ENCODE peak calls at places on chromosome 1, in ten cellular contexts. C is AG04450, Z is heart right ventricle, F is left lung, L is heart left ventricle, N is neural progenitor cell, G is GM23338, J is endodermal cell, D is body of pancreas, A is aorta. T is an unnamed sample.

GRCh38 chr1:185495898-185496297 is 178.9 kb upstream of the IVNS1ABP start:
- DNase-seq in F (no peak), L (no peak), A (no peak), J (no peak), Z (no peak), G (no peak), D (no peak), N (no peak), C (no peak), T (no peak)

GRCh38 chr1:21234779-21235178 is 55.5 kb downstream of the ECE1 start:
- DNase-seq in Z (no peak), D (no peak), L (no peak), N (no peak), A (no peak), J (no peak), C (no peak), F (no peak), G (no peak), T (no peak)

GRCh38 chr1:16727190-16728111 is 12.9 kb upstream of the RNU1-4 start:
- DNase-seq in J (peak), N (peak), L (no peak), F (peak), D (peak), G (peak), A (peak), Z (peak), C (no peak), T (peak)

GRCh38 chr1:70509996-70510876 is 99.2 kb downstream of the CTH start:
- DNase-seq in N (peak), C (peak), G (peak), Z (no peak), J (no peak), A (no peak), L (no peak), F (no peak), D (no peak), T (peak)

GRCh38 chr1:165298081-165298820 is 58.3 kb downstream of the LMX1A start:
- DNase-seq in L (no peak), N (peak), G (peak), Z (no peak), D (no peak), J (no peak), F (no peak), A (no peak), C (no peak), T (no peak)

GRCh38 chr1:115492880-115493279 is 148.9 kb upstream of the VANGL1 start:
- DNase-seq in G (no peak), N (no peak), F (no peak), Z (no peak), D (no peak), C (no peak), L (no peak), A (no peak), J (no peak), T (no peak)

GRCh38 chr1:197619008-197619640 is 156.2 kb downstream of the DENND1B start:
- DNase-seq in F (no peak), J (no peak), N (peak), Z (no peak), D (no peak), A (no peak), G (peak), L (no peak), C (no peak), T (peak)

GRCh38 chr1:181061487-181061886 is 27.0 kb upstream of the IER5 start:
- DNase-seq in A (no peak), D (no peak), C (no peak), L (no peak), N (no peak), G (no peak), Z (no peak), F (no peak), J (no peak), T (no peak)

GRCh38 chr1:206794294-206794908 is 22.1 kb upstream of the IL10 start:
- DNase-seq in J (no peak), L (no peak), N (no peak), A (no peak), D (no peak), F (no peak), C (no peak), G (no peak), Z (no peak), T (no peak)

GRCh38 chr1:182622795-182623528 is 18.8 kb upstream of the RGS16 start:
- DNase-seq in Z (no peak), G (no peak), D (no peak), J (no peak), F (no peak), A (no peak), N (no peak), L (peak), C (no peak), T (no peak)

GRCh38 chr1:17553970-17554369 is 14.5 kb downstream of the ARHGEF10L start:
- DNase-seq in C (peak), N (no peak), L (no peak), J (peak), G (no peak), Z (no peak), A (peak), F (no peak), D (no peak), T (no peak)

GRCh38 chr1:173853074-173853473 is 14.7 kb downstream of the GAS5 start:
- DNase-seq in N (peak), C (peak), J (peak), Z (no peak), A (no peak), L (no peak), D (no peak), F (no peak), G (peak), T (peak)

DNA sequence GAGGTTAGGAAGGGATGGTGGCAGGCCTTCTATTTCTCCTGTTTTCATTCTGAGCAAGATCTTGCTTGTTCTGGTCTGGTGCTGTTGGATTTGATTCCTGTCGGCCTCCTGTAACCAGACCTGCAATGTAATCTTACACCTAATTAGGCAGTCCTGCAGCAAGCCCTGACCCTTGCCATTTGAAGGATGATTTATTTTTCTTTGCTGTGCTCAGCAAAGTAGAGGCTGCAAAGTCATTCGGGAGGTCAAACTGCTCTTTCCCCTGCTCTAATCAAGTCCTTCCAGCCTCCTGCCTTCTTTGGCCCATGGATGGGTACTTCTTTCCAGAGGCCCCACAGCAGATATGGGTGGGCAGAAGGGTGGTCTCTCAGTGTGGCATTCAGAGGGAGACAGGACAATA is 417.7 kb upstream of the USP24 start:
- DNase-seq in Z (no peak), C (no peak), N (peak), J (peak), G (peak), F (no peak), A (no peak), D (no peak), L (no peak), T (no peak)
- H3K27ac ChIP-seq in Z (no peak), C (no peak), N (no peak), J (no peak), G (no peak), F (no peak), A (no peak), D (no peak), L (no peak), T (no peak)

DNA sequence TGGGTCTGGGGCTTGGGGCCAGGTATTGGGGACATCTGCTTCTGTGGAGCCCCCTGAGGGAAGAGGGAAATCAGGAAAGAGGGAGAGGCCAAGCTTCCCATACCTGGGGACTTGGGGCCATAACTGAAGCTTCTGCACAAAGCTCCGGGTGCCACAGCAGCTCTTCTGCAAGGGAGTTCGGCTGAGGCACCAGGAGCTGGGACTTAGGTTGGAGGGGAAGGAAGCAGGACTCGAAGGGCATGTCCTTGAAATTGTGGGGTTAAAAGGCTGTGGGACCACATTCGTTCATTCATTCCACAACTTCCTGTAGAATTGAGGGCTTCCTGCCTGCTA is 1.7 kb upstream of the EPS8L3 start:
- DNase-seq in N (no peak), A (no peak), C (no peak), Z (peak), F (peak), L (peak), G (no peak), D (peak), J (no peak), T (no peak)
- H3K27ac ChIP-seq in N (no peak), A (no peak), C (no peak), Z (no peak), F (no peak), L (no peak), G (no peak), D (no peak), J (no peak), T (no peak)

DNA sequence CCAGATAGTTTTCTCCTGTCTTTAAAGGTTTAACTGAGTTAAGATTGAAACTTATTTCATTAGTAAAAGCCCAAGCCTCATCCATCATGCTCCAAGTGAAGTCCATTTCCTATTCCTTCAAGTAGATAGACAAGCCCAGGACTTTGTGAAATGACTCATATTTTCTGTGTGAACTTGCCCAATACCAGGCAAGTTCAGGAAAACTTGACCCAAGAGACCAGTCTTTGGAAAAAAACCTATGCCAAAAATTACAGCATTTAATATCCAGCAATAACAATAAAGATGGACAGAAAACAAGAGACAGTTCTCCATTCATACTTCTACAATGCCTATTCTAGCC is 405 bp upstream of the RAB29 start:
- DNase-seq in F (no peak), A (no peak), G (no peak), J (no peak), C (no peak), D (no peak), N (no peak), L (no peak), Z (no peak), T (no peak)
- H3K27ac ChIP-seq in F (peak), A (peak), G (no peak), J (no peak), C (no peak), D (no peak), N (no peak), L (peak), Z (no peak), T (no peak)

GRCh38 chr1:1290238-1290731 is 10.0 kb downstream of the SCNN1D start:
- DNase-seq in G (peak), A (peak), Z (peak), N (peak), D (peak), F (no peak), J (peak), C (no peak), L (no peak), T (peak)
- H3K27ac ChIP-seq in G (no peak), A (no peak), Z (no peak), N (no peak), D (no peak), F (no peak), J (no peak), C (no peak), L (no peak), T (no peak)

DNA sequence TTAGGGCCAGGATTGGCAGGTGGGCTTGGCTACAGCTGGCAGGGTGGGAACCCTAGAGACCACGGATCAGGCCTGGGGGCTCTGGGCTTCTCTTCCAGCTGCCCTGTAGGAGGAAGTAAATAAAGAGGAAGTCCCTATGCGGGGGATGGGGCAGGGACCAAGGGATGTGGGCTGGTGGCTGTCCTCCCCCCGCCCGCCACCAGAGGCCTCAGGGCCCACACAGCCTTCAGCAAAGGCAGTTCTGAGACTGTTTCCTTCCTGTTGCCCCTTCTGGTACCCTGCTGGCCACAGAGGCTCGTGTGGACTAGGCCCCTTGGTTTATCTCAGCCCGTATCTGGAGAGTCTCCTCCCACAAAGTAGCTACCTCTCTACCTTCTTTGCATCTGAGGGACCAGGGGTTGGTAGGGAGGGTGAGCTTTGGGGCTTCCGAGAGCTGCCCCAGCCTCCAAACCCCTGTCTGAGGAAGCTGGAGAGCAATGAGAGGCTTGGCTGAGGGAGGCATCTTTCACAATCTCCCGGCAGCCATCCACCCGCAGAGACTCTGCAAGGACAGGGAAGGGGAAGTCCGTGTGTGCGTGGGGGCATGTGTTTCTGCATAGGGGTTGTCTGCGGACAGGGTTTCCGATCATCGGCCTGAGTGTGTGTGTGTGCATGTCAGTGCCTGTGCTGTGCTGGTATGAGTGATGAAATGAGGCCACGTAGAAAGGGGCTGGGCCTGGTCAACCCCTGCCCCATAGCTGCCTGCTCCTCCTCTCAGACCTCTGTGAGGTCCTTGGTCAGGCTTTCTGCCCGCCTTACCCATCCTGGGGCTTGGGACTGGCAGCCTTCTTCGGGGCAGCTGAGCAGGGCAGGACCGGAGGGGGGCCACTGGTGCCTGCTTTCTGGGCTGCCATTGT is 12.5 kb downstream of the RPS6KA1 start:
- DNase-seq in N (peak), G (peak), L (peak), A (peak), J (peak), C (peak), F (peak), D (peak), Z (peak), T (peak)
- H3K27ac ChIP-seq in N (no peak), G (peak), L (peak), A (no peak), J (peak), C (peak), F (peak), D (peak), Z (peak), T (no peak)

DNA sequence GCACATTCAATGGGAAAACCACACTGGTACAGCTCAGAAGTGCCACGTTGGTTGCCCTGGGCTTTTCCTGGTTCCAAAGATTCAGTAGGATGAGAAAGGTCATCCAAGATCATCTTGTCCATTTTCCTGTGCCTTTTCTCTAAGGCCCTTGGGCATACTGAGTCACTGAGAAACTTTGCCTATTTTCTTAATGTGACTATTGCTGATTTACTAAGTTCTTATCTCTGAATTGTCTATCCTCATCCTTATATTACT is 57.2 kb upstream of the HSD17B7 start:
- DNase-seq in A (no peak), G (no peak), F (no peak), N (no peak), J (no peak), Z (no peak), L (no peak), C (no peak), D (no peak), T (no peak)
- H3K27ac ChIP-seq in A (peak), G (no peak), F (no peak), N (no peak), J (no peak), Z (peak), L (peak), C (no peak), D (peak), T (peak)